ENCODE peak calls at places on chromosomes 2 and 18, in seven cellular contexts. D, Q, H, I, J, O and N are unnamed samples.
A peak's percentile ranks its signal among the peaks of the same experiment; 100 is the strongest.

GRCh38 chr2:176128172-176129012 is 1.1 kb upstream of the HOXD8 start:
- DNase-seq in D (no peak), Q (no peak), H (no peak), I (no peak), J (no peak), O (peak; percentile 76), N (peak; percentile 71)

GRCh38 chr18:3132700-3133099 is 87.1 kb downstream of the MYOM1 start:
- DNase-seq in D (no peak), Q (no peak), H (no peak), I (no peak), J (no peak), O (no peak), N (peak; percentile 42)

GRCh38 chr2:55618025-55618648 is 715 bp upstream of the PPP4R3B start:
- DNase-seq in D (peak; percentile 9), Q (peak; percentile 8), H (peak; percentile 44), I (no peak), J (no peak), O (no peak), N (peak; percentile 61)

GRCh38 chr18:5238371-5238758 is 41.3 kb upstream of the AKAIN1 start:
- DNase-seq in D (peak; percentile 55), Q (peak; percentile 11), H (peak; percentile 60), I (no peak), J (no peak), O (peak; percentile 38), N (peak; percentile 69)

GRCh38 chr2:236207472-236207871 is 39.3 kb upstream of the GBX2 start:
- DNase-seq in D (no peak), Q (no peak), H (no peak), I (no peak), J (no peak), O (no peak), N (no peak)

GRCh38 chr2:9397201-9397600 is 26.1 kb downstream of the ITGB1BP1 start:
- DNase-seq in D (no peak), Q (no peak), H (no peak), I (no peak), J (no peak), O (no peak), N (no peak)

GRCh38 chr2:40256649-40257048 is 195.2 kb downstream of the SLC8A1 start:
- DNase-seq in D (peak; percentile 50), Q (peak; percentile 67), H (peak; percentile 55), I (no peak), J (no peak), O (peak; percentile 87), N (peak; percentile 36)

GRCh38 chr2:120669121-120669952 is 66.3 kb upstream of the GLI2 start:
- DNase-seq in D (peak; percentile 75), Q (peak; percentile 79), H (peak; percentile 40), I (peak; percentile 87), J (peak; percentile 38), O (peak; percentile 78), N (peak; percentile 72)

GRCh38 chr2:183105402-183106134 is 18.7 kb upstream of the NUP35 start:
- DNase-seq in D (no peak), Q (peak; percentile 68), H (no peak), I (no peak), J (no peak), O (no peak), N (peak; percentile 42)

GRCh38 chr2:191051825-191052778 is 38.1 kb upstream of the STAT1 start:
- DNase-seq in D (peak; percentile 42), Q (peak; percentile 79), H (peak; percentile 61), I (no peak), J (peak; percentile 45), O (peak; percentile 73), N (peak; percentile 80)

GRCh38 chr18:58044370-58045264 is 591 bp downstream of the NEDD4L start:
- DNase-seq in D (peak; percentile 67), Q (peak; percentile 35), H (peak; percentile 40), I (peak; percentile 31), J (no peak), O (peak; percentile 68), N (peak; percentile 55)

GRCh38 chr18:60684843-60685513 is 312.4 kb upstream of the MC4R start:
- DNase-seq in D (peak; percentile 34), Q (peak; percentile 42), H (peak; percentile 3), I (no peak), J (peak; percentile 19), O (peak; percentile 44), N (peak; percentile 34)

GRCh38 chr18:11307716-11308115 is 158.3 kb upstream of the PIEZO2 start:
- DNase-seq in D (no peak), Q (no peak), H (no peak), I (no peak), J (no peak), O (no peak), N (no peak)

GRCh38 chr18:78979682-78980278 is at the start of gene SALL3:
- DNase-seq in D (peak; percentile 50), Q (no peak), H (no peak), I (no peak), J (no peak), O (peak; percentile 74), N (no peak)

GRCh38 chr2:3588084-3588483 is 6.8 kb upstream of the COLEC11 start:
- DNase-seq in D (no peak), Q (no peak), H (no peak), I (no peak), J (no peak), O (no peak), N (no peak)

GRCh38 chr18:36386150-36386920 is 88.8 kb downstream of the FHOD3 start:
- DNase-seq in D (no peak), Q (no peak), H (no peak), I (no peak), J (no peak), O (no peak), N (no peak)

GRCh38 chr2:196219686-196220085 is 48.3 kb upstream of the STK17B start:
- DNase-seq in D (no peak), Q (no peak), H (no peak), I (no peak), J (no peak), O (no peak), N (no peak)

GRCh38 chr2:240810199-240810598 is 9.8 kb downstream of the KIF1A start:
- DNase-seq in D (no peak), Q (peak; percentile 44), H (no peak), I (no peak), J (no peak), O (no peak), N (no peak)

GRCh38 chr2:169189123-169189522 is 119.8 kb downstream of the DHRS9 start:
- DNase-seq in D (no peak), Q (no peak), H (no peak), I (no peak), J (no peak), O (no peak), N (no peak)
- H3K9me2 ChIP-seq in D (no peaks in the 10 kb centered on the region), Q (no peaks in the 10 kb centered on the region), H (no peaks in the 10 kb centered on the region), I (no peaks in the 10 kb centered on the region), J (no peaks in the 10 kb centered on the region), O (no peaks in the 10 kb centered on the region), N (no peaks in the 10 kb centered on the region)

DNA sequence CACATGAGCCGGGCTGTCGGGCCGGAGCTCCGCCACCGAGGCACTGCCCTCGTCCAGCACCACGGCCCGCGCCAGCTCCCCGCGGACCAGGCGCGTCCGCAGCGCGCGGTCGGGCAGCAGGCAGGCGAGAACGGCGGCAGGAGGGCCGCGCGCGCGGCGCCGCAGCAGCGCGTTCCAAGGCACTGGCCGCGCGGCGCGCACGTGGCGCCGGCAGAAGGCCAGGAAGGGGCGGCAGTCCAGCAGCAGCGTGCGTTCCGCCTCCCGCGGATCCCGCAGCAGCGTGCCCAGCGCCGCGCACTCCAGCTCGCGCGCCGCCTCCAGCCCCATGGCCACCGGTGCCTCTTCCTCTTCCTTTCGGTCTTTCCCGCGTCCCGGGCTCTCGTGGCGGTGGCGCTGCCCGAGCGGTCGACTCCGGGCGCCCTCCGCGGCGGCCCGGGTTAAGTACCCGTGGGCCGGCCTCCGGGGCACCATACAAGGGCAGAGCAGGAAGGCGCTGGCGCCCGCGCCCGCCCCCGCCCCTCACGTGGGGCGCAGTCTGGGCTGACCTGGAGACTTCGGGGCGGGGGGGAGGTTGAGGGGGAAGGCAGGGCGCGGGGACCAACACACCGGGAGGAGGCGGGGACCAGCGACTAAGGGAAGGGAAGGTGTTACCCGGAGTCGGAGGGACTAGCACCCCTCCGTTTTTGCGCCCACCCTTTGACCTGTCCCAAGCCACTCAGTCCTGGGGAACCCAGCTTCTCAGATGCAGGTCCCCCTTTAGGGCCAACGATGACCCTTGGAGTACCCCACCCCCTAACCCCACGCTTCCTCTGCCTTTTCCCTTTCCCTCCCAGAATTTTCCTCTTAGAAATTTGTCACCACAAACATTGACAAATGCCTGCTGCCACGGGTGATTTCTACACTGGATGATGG is at the start of gene DUSP2:
- DNase-seq in D (no peak), Q (peak; percentile 60), H (peak; percentile 90), I (peak; percentile 82), J (peak; percentile 57), O (peak; percentile 74), N (peak; percentile 80)
- H3K9me2 ChIP-seq in D (no peaks in the 10 kb centered on the region), Q (no peaks in the 10 kb centered on the region), H (no peaks in the 10 kb centered on the region), I (no peaks in the 10 kb centered on the region), J (no peaks in the 10 kb centered on the region), O (no peaks in the 10 kb centered on the region), N (no peaks in the 10 kb centered on the region)

GRCh38 chr2:143150287-143150686 is 21.1 kb downstream of the ARHGAP15 start:
- DNase-seq in D (no peak), Q (no peak), H (peak; percentile 67), I (no peak), J (no peak), O (no peak), N (no peak)

GRCh38 chr2:143148757-143149156 is 19.5 kb downstream of the ARHGAP15 start:
- DNase-seq in D (no peak), Q (no peak), H (no peak), I (no peak), J (no peak), O (no peak), N (no peak)

GRCh38 chr2:143152219-143152618 is 23.0 kb downstream of the ARHGAP15 start:
- DNase-seq in D (no peak), Q (no peak), H (no peak), I (no peak), J (no peak), O (no peak), N (no peak)

GRCh38 chr2:143151111-143151752 is 22.0 kb downstream of the ARHGAP15 start:
- DNase-seq in D (no peak), Q (no peak), H (no peak), I (no peak), J (no peak), O (no peak), N (no peak)

DNA sequence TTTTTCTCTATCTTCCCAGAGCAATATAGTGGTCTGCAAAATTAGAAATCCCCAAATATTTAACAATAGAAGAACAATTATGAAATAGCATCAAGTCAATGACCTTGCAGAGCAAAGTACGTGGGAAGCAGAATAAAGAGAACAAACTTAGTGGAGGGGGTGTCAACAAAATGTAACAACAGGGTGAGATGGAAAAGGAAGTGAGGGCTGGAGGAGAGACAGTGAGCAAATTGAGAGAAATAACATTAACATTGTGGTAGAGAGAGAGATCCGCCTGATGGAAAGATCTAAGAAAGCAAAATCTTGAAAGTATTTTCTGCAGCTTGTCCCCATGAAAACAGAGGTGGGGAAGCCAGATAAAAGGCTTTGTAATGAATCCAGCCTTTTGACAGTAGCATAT is 23.4 kb downstream of the ARHGAP15 start:
- DNase-seq in D (no peak), Q (no peak), H (no peak), I (no peak), J (no peak), O (no peak), N (no peak)
- H3K9me2 ChIP-seq in D (no peaks in the 10 kb centered on the region), Q (no peaks in the 10 kb centered on the region), H (no peaks in the 10 kb centered on the region), I (no peaks in the 10 kb centered on the region), J (no peaks in the 10 kb centered on the region), O (peaks cover 9% of the 10 kb centered on the region), N (no peaks in the 10 kb centered on the region)

DNA sequence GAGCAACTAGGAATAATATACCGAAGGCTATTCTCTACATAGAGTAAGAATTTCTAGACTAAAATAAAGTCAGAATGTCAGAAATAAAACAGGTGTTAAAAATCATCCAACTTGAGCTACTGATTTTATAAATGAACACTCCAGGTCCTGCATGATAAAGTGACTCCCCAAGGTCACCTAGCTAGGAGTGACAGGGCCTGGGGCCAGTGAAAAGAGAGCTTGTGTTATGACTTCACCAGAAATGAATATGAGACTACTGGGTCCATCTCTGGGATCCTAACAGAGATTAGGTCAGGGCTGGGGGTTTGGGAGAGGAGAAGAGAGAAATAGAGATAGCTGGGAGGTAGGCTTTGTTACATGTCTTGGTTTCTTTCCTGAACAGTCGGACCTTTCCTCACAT is 89.7 kb upstream of the CYP1B1 start:
- DNase-seq in D (no peak), Q (no peak), H (no peak), I (no peak), J (no peak), O (no peak), N (no peak)
- H3K9me2 ChIP-seq in D (no peaks in the 10 kb centered on the region), Q (no peaks in the 10 kb centered on the region), H (no peaks in the 10 kb centered on the region), I (no peaks in the 10 kb centered on the region), J (no peaks in the 10 kb centered on the region), O (peaks cover 4% of the 10 kb centered on the region), N (no peaks in the 10 kb centered on the region)